ENCODE peak calls at places on chromosomes 11 and 22, in nine cellular contexts. One of them, this sample, is unnamed.

GRCh38 chr22:27439131-27439530 is 362.4 kb downstream of the MN1 start:
- DNase-seq in PC-3: no peak
- DNase-seq in sigmoid colon: no peak
- DNase-seq in fibroblast of the aortic adventitia: no peak
- DNase-seq in kidney epithelial cell: no peak
- DNase-seq in lower lobe of right lung: no peak
- DNase-seq in IMR-90: no peak
- DNase-seq in dorsolateral prefrontal cortex: no peak
- DNase-seq in tibial nerve: no peak
- DNase-seq in this sample: no peak

GRCh38 chr22:17918840-17919239 is 105.5 kb downstream of the MICAL3 start:
- DNase-seq in sigmoid colon: peak; percentile 5
- DNase-seq in tibial nerve: no peak
- DNase-seq in dorsolateral prefrontal cortex: no peak
- DNase-seq in IMR-90: peak; percentile 64
- DNase-seq in kidney epithelial cell: peak; percentile 37
- DNase-seq in PC-3: peak; percentile 44
- DNase-seq in fibroblast of the aortic adventitia: no peak
- DNase-seq in lower lobe of right lung: no peak
- DNase-seq in this sample: no peak

GRCh38 chr22:37472418-37473006 is 13.7 kb downstream of the MFNG start:
- DNase-seq in tibial nerve: no peak
- DNase-seq in PC-3: peak; percentile 54
- DNase-seq in IMR-90: peak; percentile 28
- DNase-seq in fibroblast of the aortic adventitia: no peak
- DNase-seq in sigmoid colon: no peak
- DNase-seq in dorsolateral prefrontal cortex: no peak
- DNase-seq in kidney epithelial cell: no peak
- DNase-seq in lower lobe of right lung: no peak
- DNase-seq in this sample: peak; percentile 41

GRCh38 chr11:70948855-70949551 is 303.4 kb downstream of the SHANK2 start:
- DNase-seq in dorsolateral prefrontal cortex: no peak
- DNase-seq in fibroblast of the aortic adventitia: no peak
- DNase-seq in IMR-90: no peak
- DNase-seq in sigmoid colon: no peak
- DNase-seq in tibial nerve: no peak
- DNase-seq in kidney epithelial cell: no peak
- DNase-seq in lower lobe of right lung: no peak
- DNase-seq in PC-3: no peak
- DNase-seq in this sample: no peak

GRCh38 chr11:128714881-128715280 is 21.0 kb downstream of the FLI1 start:
- DNase-seq in tibial nerve: no peak
- DNase-seq in dorsolateral prefrontal cortex: no peak
- DNase-seq in IMR-90: peak; percentile 97
- DNase-seq in lower lobe of right lung: no peak
- DNase-seq in kidney epithelial cell: no peak
- DNase-seq in sigmoid colon: no peak
- DNase-seq in fibroblast of the aortic adventitia: peak; percentile 96
- DNase-seq in PC-3: peak; percentile 66
- DNase-seq in this sample: peak; percentile 95

GRCh38 chr22:20606041-20606783 is 98.8 kb downstream of the MED15 start:
- DNase-seq in kidney epithelial cell: no peak
- DNase-seq in IMR-90: peak; percentile 59
- DNase-seq in PC-3: peak; percentile 80
- DNase-seq in tibial nerve: no peak
- DNase-seq in lower lobe of right lung: peak; percentile 91
- DNase-seq in sigmoid colon: no peak
- DNase-seq in dorsolateral prefrontal cortex: no peak
- DNase-seq in fibroblast of the aortic adventitia: peak; percentile 59
- DNase-seq in this sample: peak; percentile 77

GRCh38 chr11:35174666-35175065 is 35.7 kb downstream of the CD44 start:
- DNase-seq in PC-3: peak; percentile 46
- DNase-seq in lower lobe of right lung: no peak
- DNase-seq in tibial nerve: no peak
- DNase-seq in fibroblast of the aortic adventitia: peak; percentile 84
- DNase-seq in sigmoid colon: no peak
- DNase-seq in IMR-90: peak; percentile 90
- DNase-seq in kidney epithelial cell: no peak
- DNase-seq in dorsolateral prefrontal cortex: no peak
- DNase-seq in this sample: peak; percentile 71

GRCh38 chr11:2444301-2445106 is at the start of the genes KCNQ1 and TRPM5:
- DNase-seq in sigmoid colon: no peak
- DNase-seq in PC-3: peak; percentile 52
- DNase-seq in fibroblast of the aortic adventitia: no peak
- DNase-seq in kidney epithelial cell: no peak
- DNase-seq in dorsolateral prefrontal cortex: no peak
- DNase-seq in IMR-90: no peak
- DNase-seq in tibial nerve: no peak
- DNase-seq in lower lobe of right lung: peak; percentile 86
- DNase-seq in this sample: no peak

GRCh38 chr22:19962909-19963806 is 21.5 kb upstream of the TXNRD2 start:
- DNase-seq in kidney epithelial cell: no peak
- DNase-seq in dorsolateral prefrontal cortex: no peak
- DNase-seq in IMR-90: peak; percentile 58
- DNase-seq in tibial nerve: no peak
- DNase-seq in fibroblast of the aortic adventitia: peak; percentile 36
- DNase-seq in sigmoid colon: no peak
- DNase-seq in PC-3: peak; percentile 92
- DNase-seq in lower lobe of right lung: peak; percentile 92
- DNase-seq in this sample: peak; percentile 62

GRCh38 chr11:79152511-79152910 is 288.3 kb downstream of the TENM4 start:
- DNase-seq in tibial nerve: no peak
- DNase-seq in sigmoid colon: no peak
- DNase-seq in dorsolateral prefrontal cortex: peak; percentile 43
- DNase-seq in kidney epithelial cell: no peak
- DNase-seq in lower lobe of right lung: no peak
- DNase-seq in PC-3: no peak
- DNase-seq in fibroblast of the aortic adventitia: peak; percentile 44
- DNase-seq in IMR-90: no peak
- DNase-seq in this sample: no peak

GRCh38 chr11:114284021-114284420 is 12.2 kb upstream of the NNMT start:
- DNase-seq in sigmoid colon: no peak
- DNase-seq in IMR-90: no peak
- DNase-seq in tibial nerve: no peak
- DNase-seq in kidney epithelial cell: no peak
- DNase-seq in PC-3: no peak
- DNase-seq in fibroblast of the aortic adventitia: peak; percentile 23
- DNase-seq in lower lobe of right lung: no peak
- DNase-seq in dorsolateral prefrontal cortex: no peak
- DNase-seq in this sample: no peak

GRCh38 chr11:22715971-22716370 is 49.6 kb downstream of the GAS2 start:
- DNase-seq in dorsolateral prefrontal cortex: no peak
- DNase-seq in lower lobe of right lung: no peak
- DNase-seq in IMR-90: no peak
- DNase-seq in kidney epithelial cell: no peak
- DNase-seq in fibroblast of the aortic adventitia: no peak
- DNase-seq in sigmoid colon: no peak
- DNase-seq in PC-3: no peak
- DNase-seq in tibial nerve: no peak
- DNase-seq in this sample: no peak

GRCh38 chr11:110173775-110174644 is 80.8 kb downstream of the ZC3H12C start:
- DNase-seq in dorsolateral prefrontal cortex: no peak
- DNase-seq in tibial nerve: peak; percentile 83
- DNase-seq in lower lobe of right lung: peak; percentile 78
- DNase-seq in kidney epithelial cell: peak; percentile 56
- DNase-seq in fibroblast of the aortic adventitia: peak; percentile 78
- DNase-seq in PC-3: peak; percentile 37
- DNase-seq in sigmoid colon: peak; percentile 74
- DNase-seq in IMR-90: peak; percentile 64
- DNase-seq in this sample: peak; percentile 82

GRCh38 chr22:37601540-37602442 is 6.8 kb upstream of the GGA1 start:
- DNase-seq in kidney epithelial cell: peak; percentile 67
- DNase-seq in tibial nerve: no peak
- DNase-seq in fibroblast of the aortic adventitia: peak; percentile 33
- DNase-seq in sigmoid colon: no peak
- DNase-seq in lower lobe of right lung: no peak
- DNase-seq in IMR-90: peak; percentile 33
- DNase-seq in dorsolateral prefrontal cortex: no peak
- DNase-seq in PC-3: peak; percentile 62
- DNase-seq in this sample: peak; percentile 75

GRCh38 chr11:75159081-75159953 is 8.4 kb downstream of the SLCO2B1 start:
- DNase-seq in IMR-90: no peak
- DNase-seq in fibroblast of the aortic adventitia: no peak
- DNase-seq in kidney epithelial cell: no peak
- DNase-seq in PC-3: no peak
- DNase-seq in tibial nerve: no peak
- DNase-seq in dorsolateral prefrontal cortex: no peak
- DNase-seq in sigmoid colon: no peak
- DNase-seq in lower lobe of right lung: no peak
- DNase-seq in this sample: no peak

GRCh38 chr11:33932721-33933120 is 40.8 kb upstream of the LMO2 start:
- DNase-seq in dorsolateral prefrontal cortex: no peak
- DNase-seq in IMR-90: no peak
- DNase-seq in kidney epithelial cell: no peak
- DNase-seq in PC-3: no peak
- DNase-seq in lower lobe of right lung: no peak
- DNase-seq in fibroblast of the aortic adventitia: no peak
- DNase-seq in sigmoid colon: no peak
- DNase-seq in tibial nerve: no peak
- DNase-seq in this sample: no peak

GRCh38 chr11:86722041-86722440 is 49.6 kb upstream of the ME3 start:
- DNase-seq in dorsolateral prefrontal cortex: no peak
- DNase-seq in fibroblast of the aortic adventitia: peak; percentile 78
- DNase-seq in lower lobe of right lung: no peak
- DNase-seq in IMR-90: peak; percentile 62
- DNase-seq in sigmoid colon: no peak
- DNase-seq in kidney epithelial cell: no peak
- DNase-seq in tibial nerve: no peak
- DNase-seq in PC-3: peak; percentile 25
- DNase-seq in this sample: peak; percentile 71

GRCh38 chr11:12802418-12803085 is 128.3 kb downstream of the TEAD1 start:
- DNase-seq in tibial nerve: no peak
- DNase-seq in fibroblast of the aortic adventitia: peak; percentile 60
- DNase-seq in dorsolateral prefrontal cortex: no peak
- DNase-seq in lower lobe of right lung: peak; percentile 94
- DNase-seq in sigmoid colon: peak; percentile 74
- DNase-seq in IMR-90: peak; percentile 90
- DNase-seq in PC-3: peak; percentile 95
- DNase-seq in kidney epithelial cell: peak; percentile 99
- DNase-seq in this sample: peak; percentile 81

GRCh38 chr22:22955866-22956535 is 68.4 kb downstream of the IGLL5 start:
- DNase-seq in dorsolateral prefrontal cortex: peak; percentile 62
- DNase-seq in lower lobe of right lung: peak; percentile 62
- DNase-seq in PC-3: peak; percentile 68
- DNase-seq in kidney epithelial cell: peak; percentile 2
- DNase-seq in IMR-90: peak; percentile 61
- DNase-seq in sigmoid colon: peak; percentile 79
- DNase-seq in tibial nerve: peak; percentile 83
- DNase-seq in fibroblast of the aortic adventitia: peak; percentile 81
- DNase-seq in this sample: peak; percentile 81

GRCh38 chr22:37943471-37944198 is 9.8 kb downstream of the C22orf23 start:
- DNase-seq in fibroblast of the aortic adventitia: no peak
- DNase-seq in tibial nerve: no peak
- DNase-seq in dorsolateral prefrontal cortex: no peak
- DNase-seq in IMR-90: no peak
- DNase-seq in sigmoid colon: no peak
- DNase-seq in PC-3: peak; percentile 75
- DNase-seq in lower lobe of right lung: no peak
- DNase-seq in kidney epithelial cell: no peak
- DNase-seq in this sample: no peak

GRCh38 chr11:114073506-114074381 is 14.2 kb downstream of the ZBTB16 start:
- DNase-seq in kidney epithelial cell: no peak
- DNase-seq in dorsolateral prefrontal cortex: no peak
- DNase-seq in sigmoid colon: peak; percentile 64
- DNase-seq in PC-3: no peak
- DNase-seq in lower lobe of right lung: no peak
- DNase-seq in tibial nerve: no peak
- DNase-seq in fibroblast of the aortic adventitia: no peak
- DNase-seq in IMR-90: no peak
- DNase-seq in this sample: no peak

GRCh38 chr11:69702239-69702668 is 1.6 kb downstream of the FGF19 start:
- DNase-seq in lower lobe of right lung: no peak
- DNase-seq in dorsolateral prefrontal cortex: no peak
- DNase-seq in sigmoid colon: peak; percentile 43
- DNase-seq in fibroblast of the aortic adventitia: no peak
- DNase-seq in IMR-90: no peak
- DNase-seq in tibial nerve: no peak
- DNase-seq in PC-3: no peak
- DNase-seq in kidney epithelial cell: no peak
- DNase-seq in this sample: no peak
- H3K4me3 ChIP-seq in lower lobe of right lung: no peak overlapping the region
- H3K4me3 ChIP-seq in dorsolateral prefrontal cortex: no peak overlapping the region
- H3K4me3 ChIP-seq in sigmoid colon: no peak overlapping the region
- H3K4me3 ChIP-seq in fibroblast of the aortic adventitia: no peak overlapping the region
- H3K4me3 ChIP-seq in IMR-90: no peak overlapping the region
- H3K4me3 ChIP-seq in tibial nerve: no peak overlapping the region
- H3K4me3 ChIP-seq in PC-3: no peak overlapping the region
- H3K4me3 ChIP-seq in kidney epithelial cell: no peak overlapping the region
- H3K4me3 ChIP-seq in this sample: no peak overlapping the region

DNA sequence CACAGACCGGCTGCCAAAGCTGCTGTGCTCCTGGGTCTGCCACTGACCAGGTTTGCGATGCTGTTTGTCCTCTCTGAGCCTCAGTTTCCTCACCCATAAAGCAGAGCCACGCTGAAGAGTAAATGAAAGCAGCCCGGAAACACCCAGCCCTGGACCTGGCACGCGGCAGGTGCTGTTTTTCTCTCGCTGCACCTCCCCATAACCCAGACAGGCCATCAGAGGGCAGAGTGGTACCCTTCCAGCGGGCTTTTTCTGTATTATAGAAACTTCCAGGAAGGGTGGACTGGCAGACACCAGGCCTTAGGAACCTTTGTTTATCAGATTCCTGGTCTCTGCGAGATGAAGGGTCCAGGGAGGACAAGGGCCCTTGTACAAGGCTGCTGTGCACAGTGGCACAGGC is 17.9 kb upstream of the FGF19 start:
- DNase-seq in lower lobe of right lung: no peak
- DNase-seq in sigmoid colon: no peak
- DNase-seq in IMR-90: no peak
- DNase-seq in PC-3: peak; percentile 74
- DNase-seq in kidney epithelial cell: no peak
- DNase-seq in dorsolateral prefrontal cortex: no peak
- DNase-seq in tibial nerve: no peak
- DNase-seq in fibroblast of the aortic adventitia: no peak
- DNase-seq in this sample: no peak
- TF ChIP-seq CTCF in lower lobe of right lung: no peak
- TF ChIP-seq CTCF in sigmoid colon: no peak
- TF ChIP-seq CTCF in IMR-90: peak; percentile 45
- TF ChIP-seq CTCF in PC-3: peak; percentile 88
- TF ChIP-seq CTCF in kidney epithelial cell: peak; percentile 53
- TF ChIP-seq CTCF in dorsolateral prefrontal cortex: no peak
- TF ChIP-seq CTCF in tibial nerve: no peak
- TF ChIP-seq CTCF in fibroblast of the aortic adventitia: peak; percentile 9
- TF ChIP-seq CTCF in this sample: no peak

GRCh38 chr11:61133956-61134662 is 27.1 kb downstream of the VPS37C start:
- DNase-seq in lower lobe of right lung: no peak
- DNase-seq in IMR-90: no peak
- DNase-seq in sigmoid colon: peak; percentile 58
- DNase-seq in PC-3: no peak
- DNase-seq in kidney epithelial cell: no peak
- DNase-seq in tibial nerve: no peak
- DNase-seq in dorsolateral prefrontal cortex: no peak
- DNase-seq in fibroblast of the aortic adventitia: no peak
- DNase-seq in this sample: no peak
- H3K4me3 ChIP-seq in lower lobe of right lung: no peak overlapping the region
- H3K4me3 ChIP-seq in IMR-90: no peak overlapping the region
- H3K4me3 ChIP-seq in sigmoid colon: no peak overlapping the region
- H3K4me3 ChIP-seq in PC-3: no peak overlapping the region
- H3K4me3 ChIP-seq in kidney epithelial cell: no peak overlapping the region
- H3K4me3 ChIP-seq in tibial nerve: no peak overlapping the region
- H3K4me3 ChIP-seq in dorsolateral prefrontal cortex: no peak overlapping the region
- H3K4me3 ChIP-seq in fibroblast of the aortic adventitia: no peak overlapping the region
- H3K4me3 ChIP-seq in this sample: no peak overlapping the region

GRCh38 chr11:68257477-68258362 is 14.1 kb downstream of the C11orf24 start:
- DNase-seq in kidney epithelial cell: peak; percentile 49
- DNase-seq in fibroblast of the aortic adventitia: peak; percentile 93
- DNase-seq in dorsolateral prefrontal cortex: peak; percentile 98
- DNase-seq in sigmoid colon: peak; percentile 98
- DNase-seq in lower lobe of right lung: peak; percentile 99
- DNase-seq in IMR-90: peak; percentile 83
- DNase-seq in tibial nerve: peak; percentile 98
- DNase-seq in PC-3: peak; percentile 96
- DNase-seq in this sample: peak; percentile 95
- TF ChIP-seq CTCF in kidney epithelial cell: peak; percentile 82
- TF ChIP-seq CTCF in fibroblast of the aortic adventitia: peak; percentile 87
- TF ChIP-seq CTCF in dorsolateral prefrontal cortex: peak; percentile 92
- TF ChIP-seq CTCF in sigmoid colon: peak; percentile 89
- TF ChIP-seq CTCF in lower lobe of right lung: peak; percentile 89
- TF ChIP-seq CTCF in IMR-90: peak; percentile 85
- TF ChIP-seq CTCF in tibial nerve: peak; percentile 98
- TF ChIP-seq CTCF in PC-3: peak; percentile 90
- TF ChIP-seq CTCF in this sample: peak; percentile 74